ENCODE peak calls at places on chromosomes 5 and 9, in seven cellular contexts. T is heart left ventricle; B is activated naive CD8-positive, alpha-beta T cell treated with anti-CD3 and anti-CD28 coated beads, Interleukin-2, amount 50 U/mL, for 24 hours; A is mammary epithelial cell; D is NCI-H460; G is activated naive CD4-positive, alpha-beta T cell treated with anti-CD3 and anti-CD28 coated beads, Interleukin-2, amount 50 U/mL, for 16 hours; N is NCI-H2081. F is an unnamed sample.

GRCh38 chr9:35518981-35519679 is 29.2 kb downstream of the RUSC2 start:
- DNase-seq in T (no peak), G (no peak), N (no peak), B (no peak), A (peak), D (no peak), F (no peak)

GRCh38 chr9:37924538-37924937 is 20.6 kb upstream of the SLC25A51 start:
- DNase-seq in G (no peak), N (no peak), B (no peak), D (no peak), T (no peak), A (no peak), F (no peak)

GRCh38 chr5:131355972-131356528 is 92.2 kb downstream of the CDC42SE2 start:
- DNase-seq in A (no peak), G (no peak), B (no peak), N (no peak), T (no peak), D (no peak), F (no peak)

GRCh38 chr9:121765021-121765950 is 113.9 kb downstream of the DAB2IP start:
- DNase-seq in T (peak), A (peak), D (no peak), N (no peak), B (no peak), G (no peak), F (no peak)

GRCh38 chr5:83172655-83173054 is 95.3 kb downstream of the XRCC4 start:
- DNase-seq in A (no peak), T (no peak), G (no peak), B (no peak), N (no peak), D (no peak), F (no peak)

GRCh38 chr9:79989079-79989478 is 417.3 kb downstream of the TLE4 start:
- DNase-seq in G (no peak), B (no peak), A (no peak), T (no peak), N (no peak), D (no peak), F (no peak)

GRCh38 chr9:110178281-110178680 is 29.7 kb downstream of the C9orf152 start:
- DNase-seq in N (no peak), T (no peak), B (no peak), G (no peak), D (no peak), A (peak), F (no peak)

GRCh38 chr9:72362118-72362531 is 2.9 kb downstream of the ZFAND5 start:
- DNase-seq in B (no peak), D (no peak), A (peak), N (no peak), T (no peak), G (no peak), F (no peak)

GRCh38 chr9:34899535-34900158 is 58.4 kb upstream of the PHF24 start:
- DNase-seq in A (peak), N (peak), B (peak), G (peak), T (peak), D (peak), F (peak)

GRCh38 chr9:545480-545879 is 296.0 kb upstream of the DMRT1 start:
- DNase-seq in N (no peak), G (no peak), T (no peak), B (no peak), D (no peak), A (no peak), F (no peak)

GRCh38 chr5:63916786-63917185 is 45.5 kb downstream of the HTR1A start:
- DNase-seq in D (no peak), G (no peak), N (no peak), A (peak), B (no peak), T (no peak), F (no peak)

GRCh38 chr5:118891252-118891651 is 97.1 kb downstream of the DTWD2 start:
- DNase-seq in T (no peak), G (no peak), A (no peak), N (peak), D (no peak), B (no peak), F (no peak)

GRCh38 chr9:96566401-96567202 is 53.0 kb downstream of the CDC14B start:
- DNase-seq in B (peak), T (peak), A (peak), D (peak), G (peak), N (no peak), F (no peak)

GRCh38 chr9:114117996-114118830 is 19.1 kb upstream of the KIF12 start:
- DNase-seq in B (no peak), G (no peak), T (no peak), D (no peak), N (peak), A (no peak), F (no peak)

GRCh38 chr9:127917603-127918002 is 762 bp upstream of the ST6GALNAC4 start:
- DNase-seq in A (no peak), D (no peak), G (no peak), T (no peak), B (peak), N (no peak), F (no peak)

GRCh38 chr9:133506653-133507038 is 18.1 kb downstream of the MYMK start:
- DNase-seq in N (peak), T (no peak), A (no peak), D (no peak), B (no peak), G (no peak), F (no peak)

GRCh38 chr5:158560170-158560569 is 539.5 kb downstream of the EBF1 start:
- DNase-seq in N (peak), T (peak), B (no peak), A (peak), G (no peak), D (no peak), F (no peak)

GRCh38 chr9:124033967-124034366 is 22.4 kb downstream of the LHX2 start:
- DNase-seq in G (no peak), A (no peak), T (no peak), D (no peak), N (no peak), B (no peak), F (no peak)

GRCh38 chr9:71769175-71770165 is 1.2 kb upstream of the CEMIP2 start:
- DNase-seq in A (peak), G (peak), D (peak), N (peak), B (peak), T (peak), F (no peak)

GRCh38 chr9:70392189-70392588 is 22.3 kb downstream of the KLF9 start:
- DNase-seq in N (peak), D (peak), T (no peak), B (no peak), A (no peak), G (no peak), F (peak)

GRCh38 chr9:81183763-81184162 is 505.6 kb downstream of the TLE1 start:
- DNase-seq in A (no peak), G (no peak), N (no peak), T (no peak), B (no peak), D (no peak), F (no peak)

GRCh38 chr5:147453901-147454814 is 55.7 kb downstream of the DPYSL3 start:
- DNase-seq in B (peak), T (peak), A (peak), N (peak), D (peak), G (peak), F (peak)

GRCh38 chr9:27943544-27943943 is 370.3 kb upstream of the C9orf72 start:
- DNase-seq in B (no peak), D (no peak), A (no peak), G (no peak), T (no peak), N (no peak), F (no peak)

GRCh38 chr5:59275170-59275536 is 618.4 kb downstream of the PDE4D start:
- DNase-seq in B (no peak), N (no peak), G (no peak), D (no peak), A (no peak), T (no peak), F (no peak)

GRCh38 chr5:154138701-154139100 is 51.8 kb upstream of the GALNT10 start:
- DNase-seq in G (no peak), B (no peak), T (peak), A (no peak), D (no peak), N (no peak), F (no peak)

GRCh38 chr5:90682278-90682677 is 123.7 kb downstream of the ADGRV1 start:
- DNase-seq in T (no peak), D (no peak), B (no peak), G (no peak), A (no peak), N (no peak), F (no peak)

GRCh38 chr9:127907867-127908659 is 8.7 kb upstream of the ST6GALNAC6 start:
- DNase-seq in B (no peak), A (no peak), D (no peak), G (no peak), N (no peak), T (no peak), F (no peak)

GRCh38 chr5:134975078-134975715 is 7.5 kb downstream of the CATSPER3 start:
- DNase-seq in N (no peak), G (no peak), T (no peak), A (peak), D (no peak), B (no peak), F (no peak)

GRCh38 chr5:23445573-23445972 is 61.8 kb upstream of the PRDM9 start:
- DNase-seq in G (no peak), D (no peak), A (peak), N (no peak), T (no peak), B (no peak), F (no peak)

GRCh38 chr9:90433398-90433890 is 209.2 kb downstream of the DIRAS2 start:
- DNase-seq in A (peak), D (peak), T (no peak), B (no peak), G (no peak), N (no peak), F (peak)

GRCh38 chr5:84202136-84202535 is 182.5 kb downstream of the EDIL3 start:
- DNase-seq in G (no peak), A (no peak), D (no peak), N (no peak), T (no peak), B (no peak), F (no peak)

GRCh38 chr5:74056789-74057164 is 430.8 kb downstream of the ARHGEF28 start:
- DNase-seq in N (no peak), D (peak), A (peak), T (no peak), G (no peak), B (no peak), F (no peak)

GRCh38 chr5:176642675-176643490 is 4.4 kb upstream of the TSPAN17 start:
- DNase-seq in D (no peak), B (no peak), T (no peak), A (no peak), N (no peak), G (no peak), F (no peak)

GRCh38 chr9:74556685-74557084 is 59.5 kb downstream of the RORB start:
- DNase-seq in T (no peak), N (no peak), D (no peak), B (no peak), G (no peak), A (peak), F (no peak)

GRCh38 chr9:120289091-120289490 is 290.9 kb downstream of the CDK5RAP2 start:
- DNase-seq in D (no peak), B (no peak), N (no peak), A (no peak), G (no peak), T (no peak), F (no peak)

GRCh38 chr9:111630182-111631070 is 708 bp upstream of the DNAJC25 start:
- DNase-seq in G (no peak), A (no peak), N (no peak), D (no peak), T (no peak), B (peak), F (no peak)

GRCh38 chr5:142446131-142446959 is 121.5 kb upstream of the SPRY4 start:
- DNase-seq in D (peak), T (no peak), G (no peak), A (no peak), B (no peak), N (no peak), F (no peak)

GRCh38 chr5:143889986-143890385 is 78.0 kb downstream of the HMHB1 start:
- DNase-seq in N (no peak), B (no peak), D (no peak), A (peak), G (no peak), T (no peak), F (no peak)

GRCh38 chr9:116933251-116933650 is 246.1 kb downstream of the TRIM32 start:
- DNase-seq in G (no peak), B (no peak), T (no peak), N (no peak), A (peak), D (no peak), F (peak)

F was measured in NCI-H2227 treated with DMSO at 0.1 percent for 48 hours.